ENCODE peak calls at places on chromosome 19, in four cellular contexts. B is SK-N-SH, I is H1, J is HCT116. M is an unnamed sample.

GRCh38 chr19:18419699-18420460 is 682 bp downstream of the SSBP4 start:
- DNase-seq in B (peak), I (no peak), J (no peak), M (no peak)

GRCh38 chr19:44696939-44697669 is 1.8 kb upstream of the CEACAM16 start:
- DNase-seq in B (no peak), I (no peak), J (no peak), M (no peak)

GRCh38 chr19:54364775-54365257 is at the start of gene LAIR1:
- DNase-seq in B (no peak), I (no peak), J (no peak), M (no peak)

GRCh38 chr19:18062043-18062442 is 24.7 kb downstream of the IL12RB1 start:
- DNase-seq in B (no peak), I (no peak), J (no peak), M (no peak)

GRCh38 chr19:29963576-29963975 is 21.5 kb downstream of the URI1 start:
- DNase-seq in B (no peak), I (no peak), J (no peak), M (no peak)

GRCh38 chr19:31419871-31420430 is 70.7 kb upstream of the TSHZ3 start:
- DNase-seq in B (no peak), I (peak), J (no peak), M (no peak)

GRCh38 chr19:37583340-37583739 is 11.3 kb downstream of the ZNF571 start:
- DNase-seq in B (no peak), I (no peak), J (no peak), M (no peak)

GRCh38 chr19:58002384-58003152 is at the start of gene ZNF606:
- DNase-seq in B (peak), I (peak), J (no peak), M (peak)

GRCh38 chr19:50964266-50964665 is 5.1 kb downstream of the KLK6 start:
- DNase-seq in B (no peak), I (no peak), J (no peak), M (no peak)

GRCh38 chr19:50962245-50962644 is 7.1 kb downstream of the KLK6 start:
- DNase-seq in B (no peak), I (no peak), J (no peak), M (no peak)

GRCh38 chr19:50959731-50960500 is 7.1 kb upstream of the KLK5 start:
- DNase-seq in B (no peak), I (no peak), J (no peak), M (no peak)

GRCh38 chr19:50967924-50968708 is 1.3 kb downstream of the KLK6 start:
- DNase-seq in B (no peak), I (no peak), J (no peak), M (no peak)

DNA sequence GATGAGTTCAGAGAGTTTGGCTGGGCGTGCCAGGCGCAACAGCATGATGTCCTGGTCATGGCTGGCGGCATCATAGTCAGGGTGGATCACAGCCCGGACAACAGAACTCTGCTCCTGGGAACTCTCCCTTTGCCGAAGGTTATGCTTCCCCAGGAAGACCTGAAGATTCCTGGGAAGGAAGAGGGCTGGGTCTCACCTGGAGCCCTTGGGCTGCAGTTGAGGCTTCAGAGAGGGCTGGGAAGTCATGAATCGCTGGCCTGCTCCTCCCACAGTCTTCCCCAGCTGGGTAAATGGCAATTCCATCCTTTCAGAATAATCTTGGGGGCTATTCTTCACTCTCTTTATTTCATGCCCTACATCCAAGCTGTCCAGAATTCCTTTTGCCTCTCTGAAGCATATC is 6.0 kb downstream of the KLK6 start:
- DNase-seq in B (no peak), I (no peak), J (no peak), M (no peak)
- TF ChIP-seq JUND in B (no peak), I (no peak), J (no peak), M (no peak)

DNA sequence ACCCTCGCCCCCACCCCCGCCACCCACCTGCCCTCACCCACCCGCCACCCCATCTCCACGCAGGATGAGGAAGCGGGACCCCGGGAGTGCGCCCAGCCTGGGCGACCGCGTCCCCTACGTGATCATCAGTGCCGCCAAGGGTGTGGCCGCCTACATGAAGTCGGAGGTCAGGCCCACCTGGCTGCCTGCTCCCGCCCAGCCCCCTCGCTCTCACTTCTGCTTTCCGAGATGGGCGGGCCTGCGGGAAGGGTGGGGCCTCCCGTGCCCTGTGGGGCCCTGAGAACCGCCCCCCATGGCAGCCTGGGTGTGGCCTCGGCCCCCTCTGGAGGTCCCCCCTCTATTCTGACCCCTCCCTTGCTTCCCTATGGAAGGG is 3.1 kb upstream of the SPIB start:
- DNase-seq in B (no peak), I (no peak), J (no peak), M (no peak)
- TF ChIP-seq JUND in B (no peak), I (no peak), J (no peak), M (no peak)

DNA sequence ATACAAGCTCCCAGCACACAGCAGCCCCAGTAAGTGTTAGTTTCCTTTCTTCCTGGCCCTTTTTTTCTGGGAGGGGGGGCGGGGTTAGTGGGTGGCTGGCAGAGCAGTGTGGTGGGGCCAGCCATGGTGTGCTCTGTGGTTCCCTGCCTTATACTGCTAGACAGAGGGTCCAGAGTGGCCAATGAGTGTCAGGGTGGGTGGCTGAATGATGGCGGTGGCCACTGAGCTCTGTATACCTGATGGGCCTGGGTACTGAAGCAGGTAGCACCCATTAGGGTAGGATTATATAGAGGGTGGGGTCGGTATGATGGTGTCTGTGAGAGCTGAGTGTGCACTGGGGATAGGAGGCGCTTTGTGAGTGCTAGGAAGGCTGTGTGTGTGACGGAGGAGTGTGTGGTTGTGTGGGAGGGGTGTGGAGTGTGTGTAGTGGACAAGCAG is 13.8 kb downstream of the CIC start:
- DNase-seq in B (no peak), I (no peak), J (no peak), M (no peak)
- TF ChIP-seq JUND in B (no peak), I (no peak), J (no peak), M (no peak)

GRCh38 chr19:6970021-6970420 is 51.2 kb downstream of the MBD3L2B start:
- DNase-seq in B (no peak), I (no peak), J (no peak), M (no peak)

GRCh38 chr19:6969490-6969889 is 51.7 kb downstream of the MBD3L2B start:
- DNase-seq in B (no peak), I (no peak), J (no peak), M (no peak)

GRCh38 chr19:6967962-6968361 is 53.3 kb downstream of the MBD3L2B start:
- DNase-seq in B (no peak), I (no peak), J (no peak), M (no peak)

GRCh38 chr19:6970478-6970877 is 50.8 kb downstream of the MBD3L2B start:
- DNase-seq in B (peak), I (no peak), J (peak), M (peak)

DNA sequence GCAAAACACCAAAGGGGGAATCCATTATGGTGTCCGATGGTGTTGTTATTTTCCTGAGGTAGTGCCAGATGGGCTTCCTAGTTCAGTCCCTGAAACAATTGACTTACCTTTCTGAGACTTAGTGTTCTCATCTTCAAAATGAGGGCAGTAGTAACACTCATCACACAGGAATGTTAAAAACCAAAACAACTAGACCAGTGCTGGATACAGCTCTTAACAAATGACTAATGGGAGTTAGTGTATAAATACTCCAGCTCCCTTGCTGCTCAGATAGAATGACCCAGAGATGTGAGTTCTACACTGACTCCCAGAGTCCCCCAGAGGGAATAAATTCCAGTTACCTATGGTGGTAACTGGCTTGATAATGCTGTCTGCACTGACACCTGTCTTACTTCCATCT is 49.9 kb downstream of the MBD3L2B start:
- DNase-seq in B (no peak), I (no peak), J (no peak), M (no peak)
- TF ChIP-seq JUND in B (no peak), I (no peak), J (no peak), M (no peak)

GRCh38 chr19:14073925-14074838 is 1.6 kb downstream of the MISP3 start:
- DNase-seq in B (peak), I (peak), J (no peak), M (no peak)

GRCh38 chr19:14070268-14071050 is 2.1 kb upstream of the MISP3 start:
- DNase-seq in B (no peak), I (no peak), J (no peak), M (no peak)

GRCh38 chr19:14078406-14078805 is 5.8 kb downstream of the MISP3 start:
- DNase-seq in B (no peak), I (no peak), J (no peak), M (no peak)

GRCh38 chr19:14073232-14073924 is 792 bp downstream of the MISP3 start:
- DNase-seq in B (peak), I (peak), J (no peak), M (peak)

DNA sequence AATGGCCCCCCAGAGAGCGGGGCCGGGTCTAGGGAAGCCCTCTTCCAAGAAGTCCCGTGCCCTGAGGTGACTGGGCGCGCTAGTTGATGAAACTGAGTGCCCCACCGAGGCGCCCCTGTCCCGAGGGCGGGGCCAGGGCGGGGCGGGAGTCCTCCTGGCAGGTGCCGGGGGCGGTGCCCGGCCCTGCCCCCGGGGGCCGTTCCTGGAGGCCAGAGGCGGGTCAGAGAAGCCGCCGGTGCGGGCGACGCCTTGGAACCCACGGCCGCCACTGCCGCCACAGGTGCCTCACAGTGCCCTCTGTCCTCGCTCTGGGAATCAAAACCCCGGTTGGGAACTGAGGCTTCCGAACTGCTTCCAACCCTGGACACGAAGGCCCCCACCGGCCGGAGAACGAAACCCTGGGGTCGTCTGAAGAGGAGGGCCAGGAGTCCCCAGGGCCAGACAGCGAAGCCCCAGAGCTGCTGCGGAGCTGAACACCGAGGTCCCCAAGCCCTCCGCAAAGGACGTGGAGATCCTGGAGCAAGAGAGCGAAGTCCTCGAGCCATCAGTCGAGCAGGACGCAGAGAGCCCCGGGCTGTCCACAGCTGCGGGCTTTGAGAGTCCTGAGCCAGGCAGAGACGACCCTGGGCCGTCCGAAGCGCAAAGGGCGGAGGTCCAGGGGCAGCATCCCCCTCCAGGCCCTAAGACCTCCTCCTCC is at the start of gene MISP3:
- DNase-seq in B (peak), I (no peak), J (no peak), M (peak)
- TF ChIP-seq JUND in B (no peak), I (no peak), J (no peak), M (no peak)

GRCh38 chr19:1090731-1091543 is 4.2 kb downstream of the POLR2E start:
- DNase-seq in B (no peak), I (no peak), J (no peak), M (no peak)
- TF ChIP-seq JUND in B (no peak), I (no peak), J (no peak), M (no peak)

GRCh38 chr19:19816679-19817078 is 4.9 kb downstream of the ZNF506 start:
- DNase-seq in B (no peak), I (no peak), J (no peak), M (no peak)
- TF ChIP-seq JUND in B (no peak), I (no peak), J (no peak), M (no peak)

DNA sequence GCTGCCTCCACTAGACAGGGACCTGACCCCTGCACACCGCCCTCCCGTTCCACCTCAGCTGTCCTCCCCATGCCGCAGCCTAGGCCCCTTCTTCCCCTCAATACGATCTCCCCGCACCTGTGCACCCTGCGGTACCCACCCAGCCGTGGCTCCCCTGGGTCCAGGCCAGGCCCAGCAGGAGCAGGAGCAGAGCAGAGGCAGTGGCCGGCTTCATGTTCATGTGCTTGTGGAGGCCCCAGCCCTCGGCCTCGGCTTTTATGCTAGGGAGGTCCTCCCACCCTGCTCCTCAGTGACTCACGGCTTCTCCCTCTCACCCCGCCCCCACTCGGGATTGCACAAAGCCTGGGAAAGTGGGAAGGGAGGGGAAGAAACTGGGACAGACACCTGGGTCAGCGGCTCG is 11.4 kb upstream of the KRTDAP start:
- DNase-seq in B (no peak), I (no peak), J (no peak), M (no peak)
- TF ChIP-seq JUND in B (no peak), I (no peak), J (no peak), M (no peak)

GRCh38 chr19:34686455-34686854 is 9.0 kb downstream of the ZNF302 start:
- DNase-seq in B (no peak), I (no peak), J (no peak), M (no peak)
- TF ChIP-seq JUND in B (no peak), I (no peak), J (no peak), M (no peak)

M was measured in T47D.